ENCODE peak calls at places on chromosomes 3 and 15, in ten cellular contexts. N is ovary; P is mucosa of descending colon; B is fibroblast of mammary gland; M is lung; C is fibroblast of lung; J is heart left ventricle; I is GM12864; T is fibroblast of pulmonary artery; Y is CD8-positive, alpha-beta T cell. W is an unnamed sample.
A peak's percentile ranks its signal among the peaks of the same experiment; 100 is the strongest.

GRCh38 chr3:149273096-149273751 is 51.6 kb upstream of the CP start:
- DNase-seq in N (no peak), P (no peak), B (peak; percentile 92), M (peak; percentile 42), C (peak; percentile 92), J (no peak), I (peak; percentile 54), T (peak; percentile 94), Y (no peak), W (peak; percentile 83)

GRCh38 chr3:124859025-124859424 is 28.1 kb downstream of the ITGB5 start:
- DNase-seq in N (no peak), P (no peak), B (peak; percentile 92), M (no peak), C (peak; percentile 45), J (no peak), I (no peak), T (peak; percentile 75), Y (no peak), W (no peak)

GRCh38 chr3:102205647-102206046 is 229.2 kb upstream of the ZPLD1 start:
- DNase-seq in N (no peak), P (no peak), B (no peak), M (no peak), C (no peak), J (no peak), I (no peak), T (no peak), Y (no peak), W (no peak)

GRCh38 chr3:142850395-142851023 is 38.4 kb downstream of the PCOLCE2 start:
- DNase-seq in N (no peak), P (no peak), B (peak; percentile 98), M (peak; percentile 66), C (peak; percentile 91), J (no peak), I (no peak), T (peak; percentile 90), Y (no peak), W (peak; percentile 75)

GRCh38 chr15:82731527-82731926 is 21.9 kb upstream of the AP3B2 start:
- DNase-seq in N (no peak), P (no peak), B (no peak), M (no peak), C (no peak), J (no peak), I (no peak), T (no peak), Y (no peak), W (no peak)

GRCh38 chr15:65396965-65397317 is 19.1 kb upstream of the IGDCC3 start:
- DNase-seq in N (no peak), P (no peak), B (no peak), M (no peak), C (no peak), J (no peak), I (no peak), T (no peak), Y (no peak), W (no peak)

GRCh38 chr15:51004103-51004536 is 90.6 kb downstream of the TNFAIP8L3 start:
- DNase-seq in N (no peak), P (no peak), B (peak; percentile 54), M (peak; percentile 32), C (peak; percentile 14), J (no peak), I (no peak), T (peak; percentile 70), Y (no peak), W (no peak)

GRCh38 chr15:58361291-58361759 is 70.5 kb upstream of the LIPC start:
- DNase-seq in N (no peak), P (no peak), B (peak; percentile 95), M (no peak), C (peak; percentile 98), J (no peak), I (no peak), T (peak; percentile 61), Y (no peak), W (peak; percentile 77)

GRCh38 chr3:139173372-139174108 is 128.8 kb upstream of the PRR23C start:
- DNase-seq in N (peak; percentile 47), P (no peak), B (peak; percentile 57), M (no peak), C (peak; percentile 47), J (no peak), I (no peak), T (peak; percentile 11), Y (no peak), W (no peak)

GRCh38 chr3:192636517-192637444 is 90.6 kb downstream of the FGF12 start:
- DNase-seq in N (no peak), P (no peak), B (no peak), M (no peak), C (no peak), J (peak; percentile 49), I (no peak), T (no peak), Y (no peak), W (no peak)

GRCh38 chr15:54812383-54812782 is 384.4 kb downstream of the RSL24D1 start:
- DNase-seq in N (no peak), P (no peak), B (no peak), M (no peak), C (no peak), J (no peak), I (no peak), T (no peak), Y (no peak), W (no peak)

GRCh38 chr15:27764339-27764738 is 334.8 kb downstream of the OCA2 start:
- DNase-seq in N (no peak), P (no peak), B (no peak), M (no peak), C (no peak), J (no peak), I (no peak), T (no peak), Y (no peak), W (no peak)

GRCh38 chr3:72343078-72343477 is 505.2 kb downstream of the SHQ1 start:
- DNase-seq in N (no peak), P (no peak), B (peak; percentile 51), M (no peak), C (peak; percentile 43), J (no peak), I (no peak), T (no peak), Y (no peak), W (no peak)

DNA sequence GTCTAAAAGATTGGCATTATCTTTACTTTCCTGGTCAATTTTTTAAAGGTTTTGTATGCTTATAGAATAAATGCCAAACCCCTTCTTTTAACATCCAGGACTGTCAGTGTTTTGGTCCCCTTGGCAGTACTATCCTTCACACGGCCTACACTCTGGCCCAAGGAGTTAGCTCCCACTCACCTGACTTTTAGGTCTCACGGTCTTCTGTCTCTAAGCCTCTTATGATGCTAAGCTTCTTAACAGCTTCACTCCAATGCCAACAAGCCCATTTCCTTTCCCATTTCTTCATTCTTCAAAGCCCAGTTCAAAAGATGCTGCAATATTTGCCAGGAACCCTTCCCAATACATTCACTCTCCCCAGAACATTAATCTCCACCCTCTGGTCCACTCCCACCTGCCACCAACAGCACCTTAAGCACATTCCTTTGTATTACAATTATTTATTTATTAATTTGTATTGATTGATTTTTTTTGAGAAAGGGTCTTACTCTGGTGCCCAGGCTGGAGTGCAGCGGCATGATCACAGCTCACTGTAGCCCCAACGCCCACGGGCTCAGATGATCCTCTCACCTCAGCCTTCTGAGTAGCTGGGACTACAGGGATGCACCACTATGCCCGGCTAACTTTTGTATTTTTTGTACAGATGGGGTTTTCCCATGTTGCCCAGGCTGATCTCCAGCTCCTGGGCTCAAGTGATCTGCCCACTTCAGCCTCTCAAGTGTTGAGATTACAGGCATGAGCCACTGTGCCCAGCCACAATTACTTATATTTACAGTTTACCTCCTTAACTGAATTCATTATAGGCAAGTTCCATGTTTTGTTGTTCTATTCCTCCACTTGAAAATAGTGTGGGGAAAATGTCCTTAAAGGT is 27.8 kb downstream of the IFT80 start:
- DNase-seq in N (no peak), P (no peak), B (no peak), M (peak; percentile 76), C (no peak), J (no peak), I (no peak), T (no peak), Y (no peak), W (no peak)
- TF ChIP-seq CTCF in N (no peak), P (no peak), B (no peak), M (no peak), C (no peak), J (no peak), I (no peak), T (no peak), Y (no peak), W (no peak)

DNA sequence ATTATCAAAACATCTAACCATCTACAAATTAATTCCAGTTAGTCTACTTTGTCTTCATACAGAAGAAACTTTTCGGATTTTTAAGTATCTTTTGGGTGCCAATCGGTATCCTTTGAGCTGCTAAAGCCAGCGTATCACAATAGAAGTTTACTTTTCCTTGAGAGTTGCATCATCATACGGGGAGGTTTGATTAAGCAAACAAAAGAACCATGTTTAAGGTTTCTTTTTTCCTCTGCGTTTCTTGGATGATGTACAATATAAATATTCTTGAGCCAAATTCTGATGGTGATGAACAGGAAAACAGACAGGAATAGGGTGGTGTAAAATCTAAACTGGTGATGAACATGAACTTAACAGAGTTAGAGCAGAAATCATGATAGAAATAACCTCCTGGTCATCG is 527.9 kb downstream of the FOXP1 start:
- DNase-seq in N (no peak), P (no peak), B (peak; percentile 89), M (no peak), C (peak; percentile 87), J (no peak), I (no peak), T (peak; percentile 90), Y (no peak), W (no peak)
- H3K4me3 ChIP-seq in N (no peak overlapping the region), P (no peak overlapping the region), B (no peak overlapping the region), M (no peak overlapping the region), C (no peak overlapping the region), J (no peak overlapping the region), I (no peak overlapping the region), T (peak overlapping the region; percentile 7), Y (no peak overlapping the region), W (no peak overlapping the region)

DNA sequence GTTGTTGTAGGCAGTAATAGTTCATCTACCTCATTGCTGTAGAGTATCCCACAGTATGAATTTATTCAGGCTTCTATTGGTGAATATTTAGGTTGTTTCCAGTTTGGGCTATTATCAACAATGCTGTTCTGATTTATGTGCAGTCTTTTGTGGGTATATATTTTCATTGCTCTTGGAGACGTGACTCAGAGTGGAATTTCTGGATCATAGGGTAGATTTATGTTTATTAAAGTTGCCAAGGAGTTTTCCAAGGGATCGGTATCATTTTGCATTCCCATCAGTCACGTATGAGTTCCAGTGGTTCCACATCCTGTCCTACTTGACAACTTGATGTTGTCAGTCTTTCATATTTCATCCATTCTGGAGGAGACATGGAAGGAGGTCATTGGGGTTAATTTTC is 8.4 kb upstream of the HRH1 start:
- DNase-seq in N (no peak), P (no peak), B (peak; percentile 94), M (no peak), C (peak; percentile 95), J (no peak), I (no peak), T (peak; percentile 87), Y (no peak), W (no peak)
- TF ChIP-seq CTCF in N (no peak), P (no peak), B (no peak), M (no peak), C (no peak), J (no peak), I (no peak), T (no peak), Y (no peak), W (no peak)

DNA sequence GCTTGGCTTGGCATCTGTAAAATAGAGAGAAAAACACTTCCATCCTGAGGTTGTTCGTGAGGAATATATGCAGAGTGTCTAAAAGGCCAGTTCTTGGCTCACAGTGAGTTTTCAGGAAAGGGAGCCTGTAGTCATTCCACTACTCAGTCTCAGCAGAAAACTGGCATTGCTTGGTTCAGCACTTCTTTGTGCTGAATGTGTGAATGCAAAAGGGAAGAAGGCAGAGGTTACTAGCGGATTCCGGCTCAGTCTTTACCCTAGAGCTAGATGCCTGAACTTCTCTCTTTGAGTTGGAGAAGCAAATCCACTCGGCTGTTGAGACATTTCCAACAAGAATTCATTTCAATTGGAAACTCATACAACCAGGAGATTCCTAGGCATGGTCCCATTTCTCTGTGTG is 23.1 kb upstream of the FRMD4B start:
- DNase-seq in N (no peak), P (no peak), B (no peak), M (no peak), C (no peak), J (no peak), I (no peak), T (no peak), Y (no peak), W (no peak)
- H3K4me3 ChIP-seq in N (no peak overlapping the region), P (no peak overlapping the region), B (no peak overlapping the region), M (no peak overlapping the region), C (no peak overlapping the region), J (no peak overlapping the region), I (no peak overlapping the region), T (no peak overlapping the region), Y (no peak overlapping the region), W (no peak overlapping the region)